ENCODE peak calls at places on chromosomes 5 and 9, in six cellular contexts. Q is IMR-90; K is ureter; M is activated T-helper 2 cell treated with anti-CD3 and anti-CD28 coated beads, Interferon-gamma antibody, Interleukin-2, Interleukin-4, amounts not matched to agents 10 μg/mL and 5 μg/mL and 100 μg/mL, durations not matched to agents 14 hours and 24 hours and 36 hours; A is right cardiac atrium; W is HFF-Myc. N is an unnamed sample.

GRCh38 chr9:132752877-132753592 is 82.8 kb downstream of the GTF3C4 start:
- DNase-seq in W (no peak), Q (no peak), K (no peak), M (no peak), A (no peak), N (no peak)

GRCh38 chr5:93088997-93089396 is 492.0 kb downstream of the NR2F1-AS1 start:
- DNase-seq in Q (no peak), M (no peak), W (no peak), A (no peak), K (no peak), N (no peak)

GRCh38 chr5:218457-219289 is 553 bp downstream of the SDHA start:
- DNase-seq in K (peak; percentile 51), W (no peak), A (peak; percentile 77), M (peak; percentile 17), Q (peak; percentile 19), N (no peak)

GRCh38 chr5:65820373-65820772 is 98.4 kb downstream of the NLN start:
- DNase-seq in W (no peak), M (no peak), Q (no peak), K (no peak), A (no peak), N (no peak)

GRCh38 chr5:180959661-180960060 is 29.0 kb upstream of the BTNL3 start:
- DNase-seq in A (no peak), Q (no peak), W (no peak), K (no peak), M (no peak), N (no peak)

GRCh38 chr5:135866044-135866443 is 29.6 kb downstream of the IL9 start:
- DNase-seq in A (no peak), K (no peak), M (no peak), Q (no peak), W (no peak), N (no peak)

GRCh38 chr9:95336281-95336680 is 18.8 kb upstream of the FANCC start:
- DNase-seq in Q (no peak), A (no peak), K (no peak), W (no peak), M (no peak), N (peak; percentile 24)

GRCh38 chr5:66864240-66864884 is 268.2 kb downstream of the MAST4 start:
- DNase-seq in W (peak; percentile 19), A (no peak), K (no peak), M (no peak), Q (peak; percentile 47), N (peak; percentile 39)

GRCh38 chr5:142053434-142054253 is 40.8 kb upstream of the GNPDA1 start:
- DNase-seq in Q (peak; percentile 43), A (no peak), W (no peak), K (no peak), M (no peak), N (peak; percentile 66)

GRCh38 chr5:157369507-157369906 is 90.5 kb upstream of the NIPAL4 start:
- DNase-seq in M (no peak), A (no peak), K (no peak), Q (no peak), W (no peak), N (no peak)

GRCh38 chr9:35510366-35510744 is 20.4 kb downstream of the RUSC2 start:
- DNase-seq in W (no peak), A (no peak), K (no peak), M (no peak), Q (no peak), N (no peak)

GRCh38 chr5:103505581-103506305 is 56.8 kb downstream of the NUDT12 start:
- DNase-seq in K (no peak), Q (peak; percentile 79), M (no peak), W (no peak), A (no peak), N (no peak)

GRCh38 chr5:119031047-119031886 is 39.6 kb upstream of the DMXL1 start:
- DNase-seq in W (no peak), M (no peak), A (no peak), Q (no peak), K (no peak), N (no peak)

GRCh38 chr9:111937781-111938426 is 41.3 kb downstream of the UGCG start:
- DNase-seq in A (no peak), M (peak; percentile 16), Q (peak; percentile 83), K (no peak), W (no peak), N (no peak)

GRCh38 chr9:133995012-133995896 is 3.1 kb upstream of the VAV2 start:
- DNase-seq in A (no peak), Q (no peak), K (no peak), M (no peak), W (no peak), N (no peak)

GRCh38 chr9:76369583-76369982 is 24.6 kb downstream of the RFK start:
- DNase-seq in M (no peak), W (no peak), Q (peak; percentile 50), K (no peak), A (no peak), N (no peak)

GRCh38 chr9:133647765-133648469 is 11.8 kb downstream of the DBH start:
- DNase-seq in Q (no peak), W (no peak), A (no peak), K (no peak), M (no peak), N (no peak)

GRCh38 chr9:94714494-94714893 is 12.0 kb upstream of the AOPEP start:
- DNase-seq in K (no peak), A (no peak), M (no peak), Q (peak; percentile 27), W (no peak), N (no peak)

GRCh38 chr5:82387041-82387818 is 109.1 kb upstream of the RPS23 start:
- DNase-seq in Q (peak; percentile 18), W (no peak), M (no peak), K (no peak), A (no peak), N (no peak)

GRCh38 chr9:74138182-74138581 is 359.0 kb upstream of the RORB start:
- DNase-seq in M (no peak), Q (no peak), K (no peak), W (no peak), A (no peak), N (no peak)

GRCh38 chr5:60740322-60740721 is 40.4 kb upstream of the DEPDC1B start:
- DNase-seq in Q (no peak), W (no peak), K (no peak), A (no peak), M (no peak), N (no peak)